ENCODE peak calls at places on chromosomes 11 and 22, in six cellular contexts. G, I, C, M, Q and H are unnamed samples. For H4K20me1, the result is how much of the 10 kb centered on the place peaks cover.

GRCh38 chr11:14932447-14932846 is 39.7 kb downstream of the CALCA start:
- DNase-seq in G (no peak), I (no peak), C (no peak), M (no peak), Q (no peak), H (no peak)

GRCh38 chr11:35412285-35412684 is 7.1 kb downstream of the SLC1A2 start:
- DNase-seq in G (no peak), I (peak), C (no peak), M (no peak), Q (no peak), H (peak)

GRCh38 chr11:2084721-2085120 is 54.5 kb downstream of the IGF2 start:
- DNase-seq in G (no peak), I (no peak), C (no peak), M (no peak), Q (no peak), H (no peak)

GRCh38 chr11:21415566-21415965 is 746.2 kb downstream of the NELL1 start:
- DNase-seq in G (no peak), I (no peak), C (no peak), M (no peak), Q (no peak), H (peak)

GRCh38 chr11:67356551-67356866 is 3.2 kb upstream of the POLD4 start:
- DNase-seq in G (no peak), I (no peak), C (no peak), M (no peak), Q (no peak), H (no peak)

GRCh38 chr11:27507561-27508322 is 1.2 kb upstream of the LIN7C start:
- DNase-seq in G (no peak), I (no peak), C (no peak), M (no peak), Q (no peak), H (no peak)

GRCh38 chr22:29907753-29908515 is 25.0 kb downstream of the MTMR3 start:
- DNase-seq in G (peak), I (peak), C (peak), M (peak), Q (no peak), H (no peak)

GRCh38 chr11:13366266-13367026 is 88.9 kb downstream of the BMAL1 start:
- DNase-seq in G (no peak), I (no peak), C (no peak), M (no peak), Q (no peak), H (no peak)

GRCh38 chr22:24095816-24096215 is 84.7 kb downstream of the CABIN1 start:
- DNase-seq in G (no peak), I (no peak), C (no peak), M (no peak), Q (no peak), H (no peak)

GRCh38 chr11:79691445-79691844 is 250.6 kb upstream of the TENM4 start:
- DNase-seq in G (no peak), I (no peak), C (no peak), M (no peak), Q (no peak), H (no peak)

GRCh38 chr11:8799273-8799672 is 111.7 kb upstream of the AKIP1 start:
- DNase-seq in G (no peak), I (no peak), C (no peak), M (no peak), Q (peak), H (no peak)

GRCh38 chr11:33899383-33900037 is 7.6 kb upstream of the LMO2 start:
- DNase-seq in G (peak), I (no peak), C (peak), M (peak), Q (no peak), H (peak)

GRCh38 chr11:61091373-61092279 is 10.7 kb upstream of the CD5 start:
- DNase-seq in G (no peak), I (no peak), C (peak), M (no peak), Q (no peak), H (no peak)

GRCh38 chr22:25700996-25701815 is 40.8 kb upstream of the MYO18B start:
- DNase-seq in G (no peak), I (no peak), C (no peak), M (peak), Q (no peak), H (peak)

GRCh38 chr22:47693606-47694005 is 931.2 kb downstream of the TBC1D22A start:
- DNase-seq in G (no peak), I (no peak), C (no peak), M (no peak), Q (no peak), H (no peak)

GRCh38 chr22:24501366-24502005 is 6.4 kb downstream of the UPB1 start:
- DNase-seq in G (no peak), I (no peak), C (no peak), M (peak), Q (no peak), H (peak)

GRCh38 chr22:35630387-35630793 is 13.3 kb upstream of the MB start:
- DNase-seq in G (peak), I (peak), C (peak), M (no peak), Q (no peak), H (peak)

GRCh38 chr22:46007848-46008261 is 30.9 kb upstream of the WNT7B start:
- DNase-seq in G (no peak), I (no peak), C (peak), M (peak), Q (no peak), H (no peak)

DNA sequence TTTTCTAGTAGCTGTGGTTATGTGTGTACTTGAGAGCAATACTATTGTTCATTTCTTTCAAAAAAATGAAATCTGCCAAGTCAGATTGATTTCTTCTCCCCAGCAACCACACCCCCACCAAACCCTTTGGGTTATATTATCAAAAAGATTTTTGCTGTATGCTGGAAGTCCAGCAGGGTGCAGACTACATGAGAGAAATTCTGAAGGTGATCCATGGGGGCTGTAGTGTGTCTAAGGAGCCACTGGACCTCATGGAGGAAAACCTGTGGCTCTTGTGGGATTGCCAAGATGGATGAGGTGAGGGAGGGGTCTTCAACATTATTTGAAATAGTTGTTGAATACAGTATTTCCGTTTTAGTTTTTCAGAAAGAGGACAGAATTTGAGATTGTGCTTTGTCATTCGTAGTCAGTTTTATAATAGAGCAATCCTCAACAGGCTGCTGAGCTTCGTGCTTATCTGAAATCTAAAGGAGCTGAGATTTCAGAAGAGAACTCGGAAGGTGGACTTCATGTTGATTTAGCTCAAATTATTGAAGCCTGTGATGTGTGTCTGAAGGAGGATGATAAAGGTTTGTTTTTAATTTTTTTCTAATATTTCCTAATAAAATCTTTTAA is 3.1 kb downstream of the EIF3M start:
- DNase-seq in G (peak), I (peak), C (peak), M (no peak), Q (peak), H (peak)
- TF ChIP-seq CTCF in G (peak), I (no peak), C (peak), M (peak), Q (peak), H (peak)

GRCh38 chr11:68545347-68545746 is 84.8 kb downstream of the PPP6R3 start:
- DNase-seq in G (no peak), I (no peak), C (no peak), M (no peak), Q (no peak), H (no peak)

GRCh38 chr11:68543594-68543993 is 83.0 kb downstream of the PPP6R3 start:
- DNase-seq in G (no peak), I (no peak), C (no peak), M (no peak), Q (no peak), H (no peak)

GRCh38 chr11:68545796-68546195 is 85.2 kb downstream of the PPP6R3 start:
- DNase-seq in G (no peak), I (no peak), C (peak), M (no peak), Q (no peak), H (no peak)

GRCh38 chr11:68541983-68542382 is 81.4 kb downstream of the PPP6R3 start:
- DNase-seq in G (no peak), I (no peak), C (no peak), M (no peak), Q (no peak), H (no peak)

DNA sequence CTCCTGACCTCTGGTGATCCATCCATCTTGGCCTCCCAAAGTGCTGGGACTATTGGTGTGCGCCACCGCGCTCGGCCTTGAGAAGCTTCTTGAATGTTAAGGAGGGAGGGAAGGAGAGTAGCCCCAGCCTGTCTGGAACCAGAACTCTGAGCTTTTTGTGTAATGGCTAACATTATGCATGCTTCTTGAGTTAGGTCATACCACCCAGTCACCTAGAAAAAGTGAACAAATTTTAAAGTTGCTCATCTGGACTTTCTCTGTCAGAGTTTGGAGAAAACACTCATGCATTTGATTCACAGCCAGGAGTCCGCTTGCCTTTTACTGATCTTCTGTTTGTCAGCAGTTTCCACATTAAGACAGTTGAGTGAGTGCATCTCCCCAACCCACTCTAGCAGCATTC is 82.1 kb downstream of the PPP6R3 start:
- DNase-seq in G (no peak), I (peak), C (peak), M (peak), Q (no peak), H (no peak)
- H4K20me1 ChIP-seq in G (under half), I (half or more), C (under half), M (under half), Q (under half), H (half or more)

GRCh38 chr11:57773026-57773598 is 11.5 kb downstream of the CTNND1 start:
- DNase-seq in G (no peak), I (no peak), C (no peak), M (no peak), Q (no peak), H (no peak)

GRCh38 chr11:57776577-57776976 is 15.0 kb downstream of the CTNND1 start:
- DNase-seq in G (no peak), I (no peak), C (no peak), M (no peak), Q (no peak), H (no peak)

GRCh38 chr11:57777969-57778317 is 16.3 kb downstream of the CTNND1 start:
- DNase-seq in G (no peak), I (peak), C (peak), M (peak), Q (no peak), H (peak)

GRCh38 chr11:57776101-57776511 is 14.5 kb downstream of the CTNND1 start:
- DNase-seq in G (no peak), I (peak), C (no peak), M (no peak), Q (no peak), H (peak)

GRCh38 chr11:57775474-57775873 is 13.9 kb downstream of the CTNND1 start:
- DNase-seq in G (no peak), I (no peak), C (no peak), M (no peak), Q (no peak), H (no peak)
- H3K4me3 ChIP-seq in G (no peak), I (peak), C (no peak), M (no peak), Q (no peak), H (peak)

GRCh38 chr22:50456466-50457234 is 18.2 kb downstream of the SBF1 start:
- DNase-seq in G (no peak), I (peak), C (no peak), M (no peak), Q (no peak), H (peak)
- TF ChIP-seq CTCF in G (peak), I (peak), C (no peak), M (peak), Q (peak), H (peak)

DNA sequence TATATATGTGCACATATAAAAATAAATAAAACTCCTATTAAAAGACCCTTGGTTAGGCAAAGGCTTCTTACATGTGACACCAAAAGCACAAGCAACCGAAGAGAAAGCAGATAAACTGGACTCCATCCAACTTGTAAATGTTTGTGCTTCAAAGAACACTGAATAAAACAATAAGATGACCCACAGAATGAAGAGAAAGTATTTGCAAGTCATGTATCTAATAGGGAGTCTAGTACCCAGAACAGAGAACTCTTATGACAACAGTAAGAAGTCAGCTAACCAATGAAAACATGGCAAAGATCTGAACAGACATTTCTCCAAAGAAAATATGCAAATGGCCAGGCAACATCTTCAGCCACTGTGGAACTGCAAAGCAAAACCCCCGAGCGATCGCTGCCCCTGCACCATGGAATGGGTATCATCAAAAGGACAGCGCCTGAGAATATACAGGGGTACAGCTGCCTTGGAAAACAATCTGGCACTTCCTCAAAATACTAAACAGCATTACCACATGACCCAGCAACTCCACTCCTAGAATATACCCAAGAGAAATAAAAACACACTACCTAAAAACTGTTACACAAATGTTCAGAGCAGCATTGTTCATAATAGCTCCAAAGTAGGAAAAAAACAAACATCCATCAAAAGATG is 17.2 kb downstream of the BRD1 start:
- DNase-seq in G (no peak), I (no peak), C (no peak), M (no peak), Q (no peak), H (no peak)
- H4K20me1 ChIP-seq in G (under half), I (half or more), C (under half), M (half or more), Q (under half), H (half or more)

DNA sequence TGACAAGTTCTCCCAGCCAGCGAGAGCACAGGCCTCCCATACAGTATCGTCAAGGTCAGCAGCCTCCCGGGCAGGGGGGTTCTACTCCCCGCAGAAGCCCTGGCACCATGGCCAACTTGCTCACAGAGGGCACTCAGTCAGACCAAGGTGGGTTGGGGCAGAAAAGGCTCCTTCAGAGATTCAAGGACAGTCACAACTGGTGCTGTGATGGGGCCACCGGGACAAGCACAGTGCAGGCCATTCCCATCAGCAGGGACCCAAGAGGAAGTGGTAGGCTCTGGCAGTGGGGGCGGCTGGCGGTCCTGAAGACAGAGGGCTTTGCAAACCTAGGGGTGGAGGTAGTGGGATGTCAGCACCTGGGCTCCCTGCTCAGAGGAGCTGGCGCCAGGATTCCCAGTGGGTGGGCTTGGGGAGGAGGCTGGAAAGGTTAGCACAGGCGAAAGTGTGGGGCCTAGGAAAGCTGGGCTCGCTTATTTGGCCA is 5.3 kb upstream of the NEAT1 start:
- DNase-seq in G (no peak), I (no peak), C (no peak), M (no peak), Q (no peak), H (no peak)
- H3K4me3 ChIP-seq in G (no peak), I (no peak), C (no peak), M (no peak), Q (peak), H (no peak)

GRCh38 chr11:6406370-6406769 is 12.5 kb downstream of the APBB1 start:
- DNase-seq in G (no peak), I (no peak), C (no peak), M (no peak), Q (no peak), H (no peak)
- TF ChIP-seq CTCF in G (no peak), I (no peak), C (no peak), M (no peak), Q (no peak), H (no peak)